ENCODE peak calls at places on chromosomes 5 and 9, in eight cellular contexts. One of them, this sample, is unnamed.

GRCh38 chr9:89746385-89747116 is 141.7 kb downstream of the GADD45G start:
- DNase-seq in fibroblast of pulmonary artery: peak; percentile 38
- DNase-seq in NCI-H345: no peak
- DNase-seq in T-helper 17 cell: no peak
- DNase-seq in cortex of kidney: no peak
- DNase-seq in stimulated activated CD4-positive, alpha-beta T cell treated with anti-CD3 and anti-CD28 coated beads, Interleukin-12 subunit alpha, Interleukin-12 subunit beta, amount 100 ng/mL, for 4 hours: no peak
- DNase-seq in NCI-H774: no peak
- DNase-seq in iPS-NIHi11: no peak
- DNase-seq in this sample: no peak

GRCh38 chr9:112061152-112061740 is 113.9 kb downstream of the SUSD1 start:
- DNase-seq in fibroblast of pulmonary artery: peak; percentile 99
- DNase-seq in NCI-H345: no peak
- DNase-seq in T-helper 17 cell: no peak
- DNase-seq in cortex of kidney: no peak
- DNase-seq in stimulated activated CD4-positive, alpha-beta T cell treated with anti-CD3 and anti-CD28 coated beads, Interleukin-12 subunit alpha, Interleukin-12 subunit beta, amount 100 ng/mL, for 4 hours: no peak
- DNase-seq in NCI-H774: no peak
- DNase-seq in iPS-NIHi11: peak; percentile 34
- DNase-seq in this sample: peak; percentile 99

GRCh38 chr9:20209421-20210340 is 412.6 kb downstream of the MLLT3 start:
- DNase-seq in fibroblast of pulmonary artery: no peak
- DNase-seq in NCI-H345: no peak
- DNase-seq in T-helper 17 cell: no peak
- DNase-seq in cortex of kidney: no peak
- DNase-seq in stimulated activated CD4-positive, alpha-beta T cell treated with anti-CD3 and anti-CD28 coated beads, Interleukin-12 subunit alpha, Interleukin-12 subunit beta, amount 100 ng/mL, for 4 hours: no peak
- DNase-seq in NCI-H774: no peak
- DNase-seq in iPS-NIHi11: no peak
- DNase-seq in this sample: no peak

GRCh38 chr5:129382921-129383672 is 77.0 kb upstream of the ADAMTS19 start:
- DNase-seq in fibroblast of pulmonary artery: peak; percentile 69
- DNase-seq in NCI-H345: no peak
- DNase-seq in T-helper 17 cell: no peak
- DNase-seq in cortex of kidney: no peak
- DNase-seq in stimulated activated CD4-positive, alpha-beta T cell treated with anti-CD3 and anti-CD28 coated beads, Interleukin-12 subunit alpha, Interleukin-12 subunit beta, amount 100 ng/mL, for 4 hours: no peak
- DNase-seq in NCI-H774: no peak
- DNase-seq in iPS-NIHi11: no peak
- DNase-seq in this sample: peak; percentile 31

GRCh38 chr9:21677834-21678233 is 124.6 kb upstream of the MTAP start:
- DNase-seq in fibroblast of pulmonary artery: peak; percentile 68
- DNase-seq in NCI-H345: no peak
- DNase-seq in T-helper 17 cell: no peak
- DNase-seq in cortex of kidney: no peak
- DNase-seq in stimulated activated CD4-positive, alpha-beta T cell treated with anti-CD3 and anti-CD28 coated beads, Interleukin-12 subunit alpha, Interleukin-12 subunit beta, amount 100 ng/mL, for 4 hours: no peak
- DNase-seq in NCI-H774: peak; percentile 25
- DNase-seq in iPS-NIHi11: no peak
- DNase-seq in this sample: peak; percentile 94

GRCh38 chr9:21553441-21553840 is 71.3 kb upstream of the IFNE start:
- DNase-seq in fibroblast of pulmonary artery: no peak
- DNase-seq in NCI-H345: no peak
- DNase-seq in T-helper 17 cell: no peak
- DNase-seq in cortex of kidney: no peak
- DNase-seq in stimulated activated CD4-positive, alpha-beta T cell treated with anti-CD3 and anti-CD28 coated beads, Interleukin-12 subunit alpha, Interleukin-12 subunit beta, amount 100 ng/mL, for 4 hours: no peak
- DNase-seq in NCI-H774: no peak
- DNase-seq in iPS-NIHi11: no peak
- DNase-seq in this sample: no peak

GRCh38 chr9:137491735-137492432 is 32.8 kb upstream of the NSMF start:
- DNase-seq in fibroblast of pulmonary artery: no peak
- DNase-seq in NCI-H345: no peak
- DNase-seq in T-helper 17 cell: no peak
- DNase-seq in cortex of kidney: no peak
- DNase-seq in stimulated activated CD4-positive, alpha-beta T cell treated with anti-CD3 and anti-CD28 coated beads, Interleukin-12 subunit alpha, Interleukin-12 subunit beta, amount 100 ng/mL, for 4 hours: no peak
- DNase-seq in NCI-H774: no peak
- DNase-seq in iPS-NIHi11: peak; percentile 10
- DNase-seq in this sample: no peak

GRCh38 chr9:108996653-108997052 is 16.6 kb downstream of the CTNNAL1 start:
- DNase-seq in fibroblast of pulmonary artery: peak; percentile 56
- DNase-seq in NCI-H345: no peak
- DNase-seq in T-helper 17 cell: no peak
- DNase-seq in cortex of kidney: no peak
- DNase-seq in stimulated activated CD4-positive, alpha-beta T cell treated with anti-CD3 and anti-CD28 coated beads, Interleukin-12 subunit alpha, Interleukin-12 subunit beta, amount 100 ng/mL, for 4 hours: no peak
- DNase-seq in NCI-H774: peak; percentile 18
- DNase-seq in iPS-NIHi11: no peak
- DNase-seq in this sample: no peak

GRCh38 chr9:14251146-14252071 is 62.5 kb downstream of the NFIB start:
- DNase-seq in fibroblast of pulmonary artery: peak; percentile 90
- DNase-seq in NCI-H345: peak; percentile 66
- DNase-seq in T-helper 17 cell: no peak
- DNase-seq in cortex of kidney: no peak
- DNase-seq in stimulated activated CD4-positive, alpha-beta T cell treated with anti-CD3 and anti-CD28 coated beads, Interleukin-12 subunit alpha, Interleukin-12 subunit beta, amount 100 ng/mL, for 4 hours: no peak
- DNase-seq in NCI-H774: peak; percentile 85
- DNase-seq in iPS-NIHi11: peak; percentile 63
- DNase-seq in this sample: peak; percentile 68

GRCh38 chr9:132885691-132886357 is 7.1 kb downstream of the SPACA9 start:
- DNase-seq in fibroblast of pulmonary artery: no peak
- DNase-seq in NCI-H345: no peak
- DNase-seq in T-helper 17 cell: no peak
- DNase-seq in cortex of kidney: no peak
- DNase-seq in stimulated activated CD4-positive, alpha-beta T cell treated with anti-CD3 and anti-CD28 coated beads, Interleukin-12 subunit alpha, Interleukin-12 subunit beta, amount 100 ng/mL, for 4 hours: no peak
- DNase-seq in NCI-H774: no peak
- DNase-seq in iPS-NIHi11: no peak
- DNase-seq in this sample: no peak

GRCh38 chr5:73160239-73160671 is 12.7 kb upstream of the TMEM174 start:
- DNase-seq in fibroblast of pulmonary artery: no peak
- DNase-seq in NCI-H345: no peak
- DNase-seq in T-helper 17 cell: no peak
- DNase-seq in cortex of kidney: no peak
- DNase-seq in stimulated activated CD4-positive, alpha-beta T cell treated with anti-CD3 and anti-CD28 coated beads, Interleukin-12 subunit alpha, Interleukin-12 subunit beta, amount 100 ng/mL, for 4 hours: peak; percentile 45
- DNase-seq in NCI-H774: no peak
- DNase-seq in iPS-NIHi11: no peak
- DNase-seq in this sample: no peak

GRCh38 chr5:6448622-6449464 is at the start of gene UBE2QL1:
- DNase-seq in fibroblast of pulmonary artery: no peak
- DNase-seq in NCI-H345: peak; percentile 28
- DNase-seq in T-helper 17 cell: no peak
- DNase-seq in cortex of kidney: no peak
- DNase-seq in stimulated activated CD4-positive, alpha-beta T cell treated with anti-CD3 and anti-CD28 coated beads, Interleukin-12 subunit alpha, Interleukin-12 subunit beta, amount 100 ng/mL, for 4 hours: peak; percentile 5
- DNase-seq in NCI-H774: peak; percentile 54
- DNase-seq in iPS-NIHi11: peak; percentile 55
- DNase-seq in this sample: no peak

GRCh38 chr5:91301459-91301858 is 81.7 kb downstream of the ARRDC3 start:
- DNase-seq in fibroblast of pulmonary artery: peak; percentile 89
- DNase-seq in NCI-H345: no peak
- DNase-seq in T-helper 17 cell: no peak
- DNase-seq in cortex of kidney: no peak
- DNase-seq in stimulated activated CD4-positive, alpha-beta T cell treated with anti-CD3 and anti-CD28 coated beads, Interleukin-12 subunit alpha, Interleukin-12 subunit beta, amount 100 ng/mL, for 4 hours: no peak
- DNase-seq in NCI-H774: no peak
- DNase-seq in iPS-NIHi11: no peak
- DNase-seq in this sample: peak; percentile 53

GRCh38 chr5:170809551-170809950 is 26.0 kb downstream of the GABRP start:
- DNase-seq in fibroblast of pulmonary artery: peak; percentile 72
- DNase-seq in NCI-H345: peak; percentile 57
- DNase-seq in T-helper 17 cell: no peak
- DNase-seq in cortex of kidney: no peak
- DNase-seq in stimulated activated CD4-positive, alpha-beta T cell treated with anti-CD3 and anti-CD28 coated beads, Interleukin-12 subunit alpha, Interleukin-12 subunit beta, amount 100 ng/mL, for 4 hours: no peak
- DNase-seq in NCI-H774: peak; percentile 61
- DNase-seq in iPS-NIHi11: peak; percentile 71
- DNase-seq in this sample: peak; percentile 71

GRCh38 chr5:170554566-170555267 is 50.9 kb downstream of the KCNIP1 start:
- DNase-seq in fibroblast of pulmonary artery: peak; percentile 61
- DNase-seq in NCI-H345: no peak
- DNase-seq in T-helper 17 cell: no peak
- DNase-seq in cortex of kidney: no peak
- DNase-seq in stimulated activated CD4-positive, alpha-beta T cell treated with anti-CD3 and anti-CD28 coated beads, Interleukin-12 subunit alpha, Interleukin-12 subunit beta, amount 100 ng/mL, for 4 hours: no peak
- DNase-seq in NCI-H774: no peak
- DNase-seq in iPS-NIHi11: no peak
- DNase-seq in this sample: peak; percentile 72

GRCh38 chr9:124020520-124021384 is 9.2 kb downstream of the LHX2 start:
- DNase-seq in fibroblast of pulmonary artery: no peak
- DNase-seq in NCI-H345: no peak
- DNase-seq in T-helper 17 cell: no peak
- DNase-seq in cortex of kidney: no peak
- DNase-seq in stimulated activated CD4-positive, alpha-beta T cell treated with anti-CD3 and anti-CD28 coated beads, Interleukin-12 subunit alpha, Interleukin-12 subunit beta, amount 100 ng/mL, for 4 hours: no peak
- DNase-seq in NCI-H774: no peak
- DNase-seq in iPS-NIHi11: no peak
- DNase-seq in this sample: no peak

GRCh38 chr5:149445739-149446369 is 66.8 kb upstream of the IL17B start:
- DNase-seq in fibroblast of pulmonary artery: peak; percentile 98
- DNase-seq in NCI-H345: no peak
- DNase-seq in T-helper 17 cell: no peak
- DNase-seq in cortex of kidney: no peak
- DNase-seq in stimulated activated CD4-positive, alpha-beta T cell treated with anti-CD3 and anti-CD28 coated beads, Interleukin-12 subunit alpha, Interleukin-12 subunit beta, amount 100 ng/mL, for 4 hours: no peak
- DNase-seq in NCI-H774: no peak
- DNase-seq in iPS-NIHi11: no peak
- DNase-seq in this sample: peak; percentile 99

GRCh38 chr5:146345578-146346366 is 7.1 kb downstream of the POU4F3 start:
- DNase-seq in fibroblast of pulmonary artery: no peak
- DNase-seq in NCI-H345: peak; percentile 23
- DNase-seq in T-helper 17 cell: no peak
- DNase-seq in cortex of kidney: no peak
- DNase-seq in stimulated activated CD4-positive, alpha-beta T cell treated with anti-CD3 and anti-CD28 coated beads, Interleukin-12 subunit alpha, Interleukin-12 subunit beta, amount 100 ng/mL, for 4 hours: no peak
- DNase-seq in NCI-H774: no peak
- DNase-seq in iPS-NIHi11: peak; percentile 52
- DNase-seq in this sample: no peak

GRCh38 chr5:41636605-41637004 is 126.2 kb upstream of the PLCXD3 start:
- DNase-seq in fibroblast of pulmonary artery: peak; percentile 43
- DNase-seq in NCI-H345: peak; percentile 79
- DNase-seq in T-helper 17 cell: no peak
- DNase-seq in cortex of kidney: no peak
- DNase-seq in stimulated activated CD4-positive, alpha-beta T cell treated with anti-CD3 and anti-CD28 coated beads, Interleukin-12 subunit alpha, Interleukin-12 subunit beta, amount 100 ng/mL, for 4 hours: no peak
- DNase-seq in NCI-H774: no peak
- DNase-seq in iPS-NIHi11: peak; percentile 44
- DNase-seq in this sample: peak; percentile 28

GRCh38 chr9:113548221-113549041 is 84.9 kb downstream of the RGS3 start:
- DNase-seq in fibroblast of pulmonary artery: peak; percentile 84
- DNase-seq in NCI-H345: no peak
- DNase-seq in T-helper 17 cell: no peak
- DNase-seq in cortex of kidney: no peak
- DNase-seq in stimulated activated CD4-positive, alpha-beta T cell treated with anti-CD3 and anti-CD28 coated beads, Interleukin-12 subunit alpha, Interleukin-12 subunit beta, amount 100 ng/mL, for 4 hours: peak; percentile 17
- DNase-seq in NCI-H774: no peak
- DNase-seq in iPS-NIHi11: no peak
- DNase-seq in this sample: no peak

GRCh38 chr9:130333041-130334040 is 67.8 kb downstream of the HMCN2 start:
- DNase-seq in fibroblast of pulmonary artery: peak; percentile 14
- DNase-seq in NCI-H345: no peak
- DNase-seq in T-helper 17 cell: no peak
- DNase-seq in cortex of kidney: no peak
- DNase-seq in stimulated activated CD4-positive, alpha-beta T cell treated with anti-CD3 and anti-CD28 coated beads, Interleukin-12 subunit alpha, Interleukin-12 subunit beta, amount 100 ng/mL, for 4 hours: no peak
- DNase-seq in NCI-H774: no peak
- DNase-seq in iPS-NIHi11: no peak
- DNase-seq in this sample: peak; percentile 66

GRCh38 chr5:130289132-130290088 is 385.1 kb downstream of the CHSY3 start:
- DNase-seq in fibroblast of pulmonary artery: peak; percentile 39
- DNase-seq in NCI-H345: no peak
- DNase-seq in T-helper 17 cell: no peak
- DNase-seq in cortex of kidney: no peak
- DNase-seq in stimulated activated CD4-positive, alpha-beta T cell treated with anti-CD3 and anti-CD28 coated beads, Interleukin-12 subunit alpha, Interleukin-12 subunit beta, amount 100 ng/mL, for 4 hours: no peak
- DNase-seq in NCI-H774: no peak
- DNase-seq in iPS-NIHi11: no peak
- DNase-seq in this sample: no peak

GRCh38 chr5:4142842-4143241 is 547.2 kb downstream of the IRX1 start:
- DNase-seq in fibroblast of pulmonary artery: no peak
- DNase-seq in NCI-H345: no peak
- DNase-seq in T-helper 17 cell: no peak
- DNase-seq in cortex of kidney: no peak
- DNase-seq in stimulated activated CD4-positive, alpha-beta T cell treated with anti-CD3 and anti-CD28 coated beads, Interleukin-12 subunit alpha, Interleukin-12 subunit beta, amount 100 ng/mL, for 4 hours: no peak
- DNase-seq in NCI-H774: no peak
- DNase-seq in iPS-NIHi11: peak; percentile 23
- DNase-seq in this sample: no peak

GRCh38 chr5:42982107-42982622 is 58.0 kb downstream of the ANXA2R start:
- DNase-seq in fibroblast of pulmonary artery: no peak
- DNase-seq in NCI-H345: peak; percentile 53
- DNase-seq in T-helper 17 cell: no peak
- DNase-seq in cortex of kidney: no peak
- DNase-seq in stimulated activated CD4-positive, alpha-beta T cell treated with anti-CD3 and anti-CD28 coated beads, Interleukin-12 subunit alpha, Interleukin-12 subunit beta, amount 100 ng/mL, for 4 hours: no peak
- DNase-seq in NCI-H774: peak; percentile 56
- DNase-seq in iPS-NIHi11: no peak
- DNase-seq in this sample: no peak

GRCh38 chr9:13354733-13355132 is 75.2 kb upstream of the MPDZ start:
- DNase-seq in fibroblast of pulmonary artery: peak; percentile 35
- DNase-seq in NCI-H345: peak; percentile 39
- DNase-seq in T-helper 17 cell: no peak
- DNase-seq in cortex of kidney: no peak
- DNase-seq in stimulated activated CD4-positive, alpha-beta T cell treated with anti-CD3 and anti-CD28 coated beads, Interleukin-12 subunit alpha, Interleukin-12 subunit beta, amount 100 ng/mL, for 4 hours: no peak
- DNase-seq in NCI-H774: peak; percentile 69
- DNase-seq in iPS-NIHi11: no peak
- DNase-seq in this sample: peak; percentile 29

GRCh38 chr9:109422641-109423040 is 75.5 kb downstream of the PTPN3 start:
- DNase-seq in fibroblast of pulmonary artery: no peak
- DNase-seq in NCI-H345: no peak
- DNase-seq in T-helper 17 cell: no peak
- DNase-seq in cortex of kidney: no peak
- DNase-seq in stimulated activated CD4-positive, alpha-beta T cell treated with anti-CD3 and anti-CD28 coated beads, Interleukin-12 subunit alpha, Interleukin-12 subunit beta, amount 100 ng/mL, for 4 hours: no peak
- DNase-seq in NCI-H774: no peak
- DNase-seq in iPS-NIHi11: no peak
- DNase-seq in this sample: no peak

GRCh38 chr9:125888220-125888619 is 141.0 kb downstream of the PBX3 start:
- DNase-seq in fibroblast of pulmonary artery: peak; percentile 25
- DNase-seq in NCI-H345: no peak
- DNase-seq in T-helper 17 cell: no peak
- DNase-seq in cortex of kidney: no peak
- DNase-seq in stimulated activated CD4-positive, alpha-beta T cell treated with anti-CD3 and anti-CD28 coated beads, Interleukin-12 subunit alpha, Interleukin-12 subunit beta, amount 100 ng/mL, for 4 hours: no peak
- DNase-seq in NCI-H774: no peak
- DNase-seq in iPS-NIHi11: no peak
- DNase-seq in this sample: peak; percentile 56

GRCh38 chr9:135925496-135926133 is 18.3 kb upstream of the CAMSAP1 start:
- DNase-seq in fibroblast of pulmonary artery: no peak
- DNase-seq in NCI-H345: no peak
- DNase-seq in T-helper 17 cell: no peak
- DNase-seq in cortex of kidney: no peak
- DNase-seq in stimulated activated CD4-positive, alpha-beta T cell treated with anti-CD3 and anti-CD28 coated beads, Interleukin-12 subunit alpha, Interleukin-12 subunit beta, amount 100 ng/mL, for 4 hours: peak; percentile 64
- DNase-seq in NCI-H774: no peak
- DNase-seq in iPS-NIHi11: no peak
- DNase-seq in this sample: peak; percentile 35

GRCh38 chr5:14914603-14915277 is 43.2 kb upstream of the ANKH start:
- DNase-seq in fibroblast of pulmonary artery: peak; percentile 43
- DNase-seq in NCI-H345: no peak
- DNase-seq in T-helper 17 cell: no peak
- DNase-seq in cortex of kidney: no peak
- DNase-seq in stimulated activated CD4-positive, alpha-beta T cell treated with anti-CD3 and anti-CD28 coated beads, Interleukin-12 subunit alpha, Interleukin-12 subunit beta, amount 100 ng/mL, for 4 hours: no peak
- DNase-seq in NCI-H774: no peak
- DNase-seq in iPS-NIHi11: no peak
- DNase-seq in this sample: peak; percentile 79

GRCh38 chr5:1881731-1882336 is 891 bp downstream of the IRX4 start:
- DNase-seq in fibroblast of pulmonary artery: no peak
- DNase-seq in NCI-H345: no peak
- DNase-seq in T-helper 17 cell: no peak
- DNase-seq in cortex of kidney: no peak
- DNase-seq in stimulated activated CD4-positive, alpha-beta T cell treated with anti-CD3 and anti-CD28 coated beads, Interleukin-12 subunit alpha, Interleukin-12 subunit beta, amount 100 ng/mL, for 4 hours: no peak
- DNase-seq in NCI-H774: no peak
- DNase-seq in iPS-NIHi11: no peak
- DNase-seq in this sample: no peak

GRCh38 chr5:79448336-79448735 is 65.6 kb downstream of the HOMER1 start:
- DNase-seq in fibroblast of pulmonary artery: peak; percentile 73
- DNase-seq in NCI-H345: no peak
- DNase-seq in T-helper 17 cell: no peak
- DNase-seq in cortex of kidney: no peak
- DNase-seq in stimulated activated CD4-positive, alpha-beta T cell treated with anti-CD3 and anti-CD28 coated beads, Interleukin-12 subunit alpha, Interleukin-12 subunit beta, amount 100 ng/mL, for 4 hours: no peak
- DNase-seq in NCI-H774: no peak
- DNase-seq in iPS-NIHi11: no peak
- DNase-seq in this sample: peak; percentile 73

This sample was measured in IMR-90.